ENCODE peak calls at places on chromosomes 2 and 18, in six cellular contexts. G, U, D, P, J and W are unnamed samples.
A peak's percentile ranks its signal among the peaks of the same experiment; 100 is the strongest.

GRCh38 chr2:85780316-85781092 is 26.7 kb downstream of the ATOH8 start:
- DNase-seq in U (no peak), J (no peak), P (peak; percentile 94), G (no peak), D (no peak), W (no peak)

GRCh38 chr2:128595763-128596452 is 277.2 kb upstream of the HS6ST1 start:
- DNase-seq in U (no peak), P (peak; percentile 61), D (no peak), J (no peak), G (no peak), W (no peak)

GRCh38 chr2:43980902-43981301 is 14.9 kb downstream of the LRPPRC start:
- DNase-seq in P (no peak), D (no peak), G (no peak), U (no peak), J (no peak), W (no peak)

GRCh38 chr2:70553334-70553583 is 367 bp downstream of the TGFA start:
- DNase-seq in U (no peak), D (no peak), G (no peak), J (no peak), P (no peak), W (no peak)

GRCh38 chr18:51513525-51513924 is 316.0 kb upstream of the MEX3C start:
- DNase-seq in U (no peak), D (no peak), G (no peak), P (no peak), J (no peak), W (no peak)

GRCh38 chr18:23523429-23524212 is 20.3 kb downstream of the RMC1 start:
- DNase-seq in J (no peak), U (no peak), D (peak; percentile 45), P (peak; percentile 29), G (no peak), W (peak; percentile 55)

GRCh38 chr2:71545572-71546274 is 92.4 kb downstream of the DYSF start:
- DNase-seq in U (no peak), P (peak; percentile 70), J (peak; percentile 34), G (peak; percentile 50), D (peak; percentile 81), W (no peak)

GRCh38 chr2:31082002-31082401 is 56.2 kb downstream of the GALNT14 start:
- DNase-seq in P (no peak), G (no peak), D (peak; percentile 24), U (no peak), J (no peak), W (no peak)

GRCh38 chr2:225602205-225602604 is 202.7 kb downstream of the NYAP2 start:
- DNase-seq in U (no peak), P (no peak), G (no peak), J (no peak), D (no peak), W (no peak)

GRCh38 chr2:136021976-136022375 is 36.5 kb upstream of the DARS1 start:
- DNase-seq in P (no peak), D (no peak), J (no peak), G (no peak), U (no peak), W (no peak)

GRCh38 chr2:46333912-46334311 is 36.7 kb downstream of the EPAS1 start:
- DNase-seq in P (peak; percentile 85), J (no peak), D (peak; percentile 47), G (no peak), U (no peak), W (no peak)
- TF ChIP-seq CTCF in P (peak; percentile 64), J (peak; percentile 70), D (peak; percentile 23), G (no peak), U (peak; percentile 17), W (peak; percentile 36)

GRCh38 chr2:51795248-51795888 is 763.4 kb upstream of the NRXN1 start:
- DNase-seq in P (no peak), U (no peak), J (no peak), G (no peak), D (no peak), W (no peak)
- TF ChIP-seq CTCF in P (no peak), U (peak; percentile 44), J (peak; percentile 17), G (peak; percentile 55), D (no peak), W (no peak)

GRCh38 chr2:96485350-96485749 is 19.8 kb downstream of the NEURL3 start:
- DNase-seq in D (no peak), P (no peak), G (no peak), U (no peak), J (no peak), W (no peak)

GRCh38 chr2:96484096-96484495 is 21.1 kb downstream of the NEURL3 start:
- DNase-seq in P (peak; percentile 31), J (no peak), U (no peak), G (no peak), D (no peak), W (no peak)

GRCh38 chr2:96489673-96490072 is 15.5 kb downstream of the NEURL3 start:
- DNase-seq in D (no peak), G (no peak), J (no peak), P (no peak), U (no peak), W (no peak)

GRCh38 chr2:96489261-96489660 is 15.9 kb downstream of the NEURL3 start:
- DNase-seq in P (no peak), G (no peak), D (no peak), J (no peak), U (no peak), W (no peak)

GRCh38 chr2:96485751-96486643 is 19.2 kb downstream of the NEURL3 start:
- DNase-seq in D (peak; percentile 87), J (peak; percentile 47), P (peak; percentile 79), G (no peak), U (peak; percentile 95), W (peak; percentile 37)
- TF ChIP-seq CTCF in D (no peak), J (no peak), P (no peak), G (no peak), U (no peak), W (no peak)

GRCh38 chr18:40012931-40013609 is 1942.0 kb upstream of the PIK3C3 start:
- DNase-seq in D (peak; percentile 48), P (no peak), J (no peak), G (no peak), U (peak; percentile 14), W (no peak)
- TF ChIP-seq CTCF in D (no peak), P (no peak), J (no peak), G (no peak), U (no peak), W (no peak)

DNA sequence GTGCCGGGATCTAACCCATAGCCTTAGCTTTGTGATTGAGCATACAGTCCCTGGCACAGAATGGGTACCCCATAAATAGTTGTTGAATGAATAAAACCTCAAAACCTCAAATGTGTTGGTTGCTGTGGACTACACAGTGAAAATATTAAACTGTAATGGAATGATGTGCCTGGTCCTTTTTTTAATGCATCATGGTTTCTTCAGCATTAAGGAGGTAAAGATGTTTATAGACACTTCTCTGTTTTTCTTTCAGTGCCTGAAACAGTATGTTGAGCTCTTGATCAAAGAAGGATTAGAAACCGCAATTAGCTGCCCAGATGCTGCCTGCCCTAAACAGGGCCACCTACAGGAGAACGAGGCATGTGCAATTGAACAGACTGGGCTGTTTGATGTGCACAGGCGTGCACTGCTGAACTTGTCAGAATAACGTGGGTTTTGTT is 97.0 kb downstream of the RNF144A start:
- DNase-seq in P (no peak), G (no peak), U (no peak), D (no peak), J (no peak), W (no peak)
- TF ChIP-seq CTCF in P (no peak), G (peak; percentile 55), U (peak; percentile 49), D (peak; percentile 25), J (no peak), W (peak; percentile 55)

DNA sequence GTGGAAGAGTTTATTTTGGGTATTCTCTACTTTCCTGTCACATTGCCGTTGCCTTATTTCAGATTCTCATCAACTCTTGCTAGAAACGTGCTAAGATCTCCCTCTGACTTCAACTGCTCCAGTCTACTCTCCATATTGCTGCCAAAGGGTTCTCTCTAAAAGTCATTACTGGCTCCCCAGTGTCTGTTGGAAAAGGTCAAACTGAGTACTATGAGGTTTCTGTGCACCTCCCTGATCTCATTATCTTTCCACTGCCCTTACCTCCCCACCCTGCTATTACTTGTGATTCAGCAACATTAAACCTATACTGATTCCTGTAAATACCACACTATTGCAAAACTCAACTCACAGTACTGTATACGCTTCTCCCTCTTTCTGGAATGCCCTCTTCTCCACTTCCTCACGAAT is 1.9 kb upstream of the KRCC1 start:
- DNase-seq in J (no peak), G (no peak), D (no peak), P (no peak), U (no peak), W (no peak)
- TF ChIP-seq CTCF in J (no peak), G (no peak), D (no peak), P (no peak), U (no peak), W (no peak)

GRCh38 chr2:18889565-18890332 is 300.4 kb upstream of the NT5C1B start:
- DNase-seq in J (no peak), P (no peak), G (no peak), U (no peak), D (peak; percentile 31), W (no peak)

GRCh38 chr2:18885457-18885856 is 296.1 kb upstream of the NT5C1B start:
- DNase-seq in D (no peak), U (no peak), P (no peak), J (no peak), G (no peak), W (no peak)

GRCh38 chr2:18883626-18884456 is 294.5 kb upstream of the NT5C1B start:
- DNase-seq in G (no peak), U (no peak), J (peak; percentile 42), D (peak; percentile 61), P (no peak), W (no peak)
- TF ChIP-seq CTCF in G (no peak), U (peak; percentile 42), J (peak; percentile 84), D (peak; percentile 41), P (peak; percentile 31), W (peak; percentile 48)

DNA sequence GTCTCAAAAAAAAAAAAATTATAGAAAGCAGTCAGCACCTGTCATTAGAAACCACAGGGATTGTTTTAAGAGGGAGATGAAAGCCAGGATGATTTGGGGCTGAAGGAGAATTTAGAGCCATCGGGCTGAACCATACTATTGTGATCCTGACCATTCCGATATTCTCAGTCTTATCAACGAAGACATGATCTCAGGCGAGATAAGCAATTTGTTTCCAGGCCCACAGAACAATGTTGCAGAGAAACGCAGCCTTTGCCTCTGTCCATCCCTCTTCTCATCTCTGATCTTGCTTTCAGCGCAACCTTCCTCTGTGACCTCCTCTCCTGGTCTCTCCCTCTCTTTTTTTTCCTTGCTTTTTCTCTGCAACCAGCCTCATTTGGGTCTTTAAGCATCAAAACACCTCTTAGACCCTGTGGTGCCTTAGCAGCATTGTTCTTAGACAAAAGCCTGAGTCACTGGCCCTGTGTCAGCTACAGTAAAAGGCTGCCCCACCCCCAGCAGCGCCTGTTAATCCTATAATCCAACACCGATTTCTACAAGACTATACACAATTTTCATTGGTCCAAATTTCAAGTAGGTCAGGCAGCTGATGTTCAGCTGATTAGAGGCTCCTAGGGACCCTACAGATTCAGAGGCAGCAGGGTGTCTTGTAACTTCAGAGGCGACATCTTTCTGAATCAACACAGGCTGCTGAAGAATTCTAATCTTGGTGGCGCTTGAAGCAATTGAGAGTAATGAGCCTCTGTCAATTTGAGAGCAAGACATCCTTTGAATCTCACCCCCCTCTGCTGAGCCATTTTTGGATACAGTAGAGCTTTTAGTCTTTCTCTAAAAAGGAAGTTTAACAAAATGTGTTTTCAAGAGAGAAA is 206.0 kb downstream of the NCK2 start:
- DNase-seq in U (no peak), J (no peak), P (no peak), G (no peak), D (peak; percentile 14), W (no peak)
- TF ChIP-seq CTCF in U (no peak), J (no peak), P (no peak), G (no peak), D (no peak), W (no peak)

GRCh38 chr2:118763797-118764196 is 83.7 kb downstream of the EN1 start:
- DNase-seq in G (no peak), U (no peak), J (no peak), P (no peak), D (peak; percentile 39), W (no peak)
- TF ChIP-seq CTCF in G (peak; percentile 44), U (peak; percentile 3), J (peak; percentile 49), P (no peak), D (peak; percentile 4), W (peak; percentile 41)